ENCODE peak calls at places on chromosomes 1 and 21, in seven cellular contexts. J is hepatocyte, M is heart right ventricle, U is body of pancreas, B is brain microvascular endothelial cell, D is IMR-90, H is spleen. C is an unnamed sample.

GRCh38 chr1:245156736-245157505 is 2.1 kb downstream of the KIF26B start:
- DNase-seq in B (peak; percentile 37), D (peak; percentile 12), J (peak; percentile 47), U (no peak), M (no peak), H (no peak), C (no peak)

GRCh38 chr1:178122283-178122682 is 28.4 kb downstream of the RASAL2 start:
- DNase-seq in B (no peak), U (no peak), H (no peak), M (no peak), D (peak; percentile 7), J (no peak), C (no peak)

GRCh38 chr1:186605762-186606350 is 74.4 kb downstream of the PTGS2 start:
- DNase-seq in M (no peak), U (peak; percentile 27), B (peak; percentile 77), H (no peak), D (peak; percentile 59), J (peak; percentile 57), C (peak; percentile 90)

GRCh38 chr1:12336436-12336835 is 106.6 kb downstream of the VPS13D start:
- DNase-seq in J (no peak), D (peak; percentile 7), U (peak; percentile 83), H (no peak), B (no peak), M (no peak), C (no peak)

GRCh38 chr1:156053770-156054499 is at the start of gene UBQLN4:
- DNase-seq in H (peak; percentile 96), J (peak; percentile 96), U (peak; percentile 93), B (peak; percentile 68), D (peak; percentile 81), M (peak; percentile 89), C (peak; percentile 93)

GRCh38 chr1:211541715-211542477 is 37.1 kb downstream of the SLC30A1 start:
- DNase-seq in H (no peak), U (no peak), B (no peak), M (no peak), D (peak; percentile 41), J (peak; percentile 54), C (no peak)

GRCh38 chr1:232968396-232968795 is 18.0 kb downstream of the NTPCR start:
- DNase-seq in U (no peak), H (no peak), D (no peak), J (no peak), B (no peak), M (no peak), C (no peak)

GRCh38 chr1:230867119-230867902 is 1.0 kb downstream of the C1orf198 start:
- DNase-seq in B (no peak), J (no peak), M (no peak), H (no peak), D (no peak), U (no peak), C (no peak)

GRCh38 chr1:204842892-204843291 is 27.8 kb upstream of the NFASC start:
- DNase-seq in U (no peak), H (no peak), D (no peak), B (no peak), J (peak; percentile 77), M (no peak), C (peak; percentile 42)

GRCh38 chr1:113415256-113416189 is 25.2 kb downstream of the MAGI3 start:
- DNase-seq in B (no peak), J (no peak), D (no peak), H (no peak), M (no peak), U (no peak), C (peak; percentile 43)

GRCh38 chr21:21188513-21189188 is 190.4 kb downstream of the NCAM2 start:
- DNase-seq in M (no peak), B (no peak), D (no peak), U (no peak), J (no peak), H (no peak), C (peak; percentile 36)

GRCh38 chr1:203270448-203270847 is 34.9 kb upstream of the BTG2 start:
- DNase-seq in H (no peak), M (no peak), D (no peak), U (no peak), J (no peak), B (no peak), C (no peak)

GRCh38 chr1:203267912-203268311 is 37.4 kb upstream of the BTG2 start:
- DNase-seq in M (no peak), B (no peak), D (no peak), H (peak; percentile 44), J (no peak), U (no peak), C (no peak)

GRCh38 chr1:203271018-203271743 is 34.1 kb upstream of the BTG2 start:
- DNase-seq in B (peak; percentile 66), U (peak; percentile 88), H (peak; percentile 90), M (no peak), J (peak; percentile 86), D (peak; percentile 76), C (peak; percentile 86)

GRCh38 chr1:203268901-203269653 is 36.2 kb upstream of the BTG2 start:
- DNase-seq in D (peak; percentile 77), U (peak; percentile 68), H (peak; percentile 80), J (peak; percentile 90), B (peak; percentile 73), M (no peak), C (peak; percentile 86)

GRCh38 chr1:203269654-203270020 is 35.7 kb upstream of the BTG2 start:
- DNase-seq in M (no peak), J (no peak), D (no peak), U (no peak), H (no peak), B (no peak), C (no peak)
- H3K27ac ChIP-seq in M (no peak overlapping the region), J (no peak overlapping the region), D (no peak overlapping the region), U (no peak overlapping the region), H (peak overlapping the region; percentile 76), B (no peak overlapping the region), C (no peak overlapping the region)

GRCh38 chr21:45498646-45499000 is 43.6 kb downstream of the SLC19A1 start:
- DNase-seq in B (no peak), J (no peak), H (no peak), M (no peak), D (no peak), U (no peak), C (no peak)

GRCh38 chr21:45497846-45498645 is 44.2 kb downstream of the SLC19A1 start:
- DNase-seq in U (no peak), M (no peak), H (peak; percentile 58), D (no peak), J (no peak), B (no peak), C (no peak)

GRCh38 chr21:45496151-45496967 is 45.9 kb downstream of the SLC19A1 start:
- DNase-seq in J (no peak), D (no peak), B (no peak), U (no peak), H (peak; percentile 62), M (no peak), C (no peak)

GRCh38 chr21:45499201-45499750 is 43.0 kb downstream of the SLC19A1 start:
- DNase-seq in M (peak; percentile 10), U (no peak), H (peak; percentile 64), B (no peak), D (no peak), J (no peak), C (no peak)

DNA sequence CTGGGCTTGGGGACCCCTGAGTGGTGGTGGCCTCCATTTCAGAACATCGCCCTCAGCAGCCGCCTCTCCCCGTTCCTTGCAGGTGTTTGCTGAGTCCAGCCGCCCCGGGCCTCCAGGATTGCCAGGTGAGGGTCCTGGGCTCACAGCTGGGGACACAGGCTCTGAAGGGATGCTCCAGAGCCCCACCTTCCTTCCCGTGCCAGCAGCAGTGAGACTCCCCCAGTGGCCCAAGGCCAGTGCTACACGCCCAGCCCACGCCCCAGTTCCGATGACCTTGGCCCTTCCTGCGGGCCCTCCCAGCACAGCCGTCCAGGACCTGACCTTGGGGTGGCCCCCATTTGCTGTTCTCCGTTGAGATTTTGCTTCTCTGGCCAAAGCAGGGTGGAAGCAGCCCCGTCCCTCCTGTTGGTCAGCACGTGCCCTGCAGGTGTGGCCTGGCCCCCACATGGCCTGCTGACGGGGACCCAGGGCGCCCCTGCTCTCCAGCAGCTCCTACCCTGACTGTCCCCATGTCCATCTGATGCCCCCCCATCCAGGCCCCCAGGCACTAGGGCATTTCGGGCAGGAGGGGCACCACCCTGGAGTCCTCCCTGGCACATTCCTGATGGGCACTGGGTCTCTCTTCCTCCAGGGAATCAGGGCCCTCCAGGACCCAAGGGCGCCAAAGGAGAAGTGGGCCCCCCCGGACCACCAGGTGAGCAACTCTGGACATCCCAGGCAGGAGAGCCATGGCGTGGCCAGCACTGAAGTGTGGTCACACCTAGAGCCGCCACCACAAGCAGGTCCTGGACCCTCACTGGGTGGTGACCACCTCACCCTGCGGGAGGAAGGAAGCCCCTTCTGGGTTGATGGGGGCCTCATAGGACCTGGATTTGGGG is 45.0 kb downstream of the SLC19A1 start:
- DNase-seq in M (peak; percentile 11), J (no peak), B (no peak), U (no peak), D (no peak), H (peak; percentile 80), C (no peak)
- TF ChIP-seq CTCF in M (no peak), J (no peak), B (no peak), U (no peak), D (no peak), H (no peak), C (no peak)

DNA sequence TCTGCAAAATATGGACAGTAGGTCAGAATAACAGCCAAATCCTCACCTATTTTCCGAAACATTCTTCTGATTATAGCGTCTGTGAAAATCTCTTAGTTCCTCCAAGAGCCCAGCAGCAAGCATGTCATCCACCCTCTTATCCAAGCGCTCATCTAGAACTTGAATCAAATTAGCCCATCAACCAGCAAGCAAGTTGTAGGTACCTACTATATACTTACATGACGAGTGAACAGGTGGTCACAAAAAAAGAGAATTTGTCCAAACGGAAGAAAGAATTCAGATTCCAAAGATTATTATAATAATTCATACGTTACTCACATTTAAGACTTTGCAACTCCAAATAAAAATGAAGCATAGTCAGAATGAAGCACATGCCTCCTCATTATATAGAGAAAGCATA is 35.4 kb downstream of the TRIT1 start:
- DNase-seq in H (no peak), J (no peak), M (no peak), U (no peak), B (no peak), D (no peak), C (no peak)
- H3K4me3 ChIP-seq in H (no peak overlapping the region), J (no peak overlapping the region), M (no peak overlapping the region), U (no peak overlapping the region), B (no peak overlapping the region), D (no peak overlapping the region), C (no peak overlapping the region)

GRCh38 chr1:36128126-36128904 is 3.3 kb upstream of the COL8A2 start:
- DNase-seq in J (no peak), M (no peak), B (no peak), U (no peak), D (peak; percentile 53), H (no peak), C (no peak)
- H3K27ac ChIP-seq in J (no peak overlapping the region), M (no peak overlapping the region), B (no peak overlapping the region), U (no peak overlapping the region), D (no peak overlapping the region), H (no peak overlapping the region), C (no peak overlapping the region)

C was measured in A673.